ENCODE peak calls at places on chromosomes 3 and 15, in four cellular contexts. Q is K562, D is H1, U is HepG2. B is an unnamed sample.

GRCh38 chr3:64342940-64343691 is 117.8 kb upstream of the PRICKLE2 start:
- DNase-seq in U (peak), D (no peak), Q (no peak), B (no peak)

GRCh38 chr15:88627463-88627862 is 6.3 kb downstream of the AEN start:
- DNase-seq in D (no peak), U (no peak), Q (no peak), B (no peak)

GRCh38 chr15:90914240-90915080 is 11.4 kb downstream of the MAN2A2 start:
- DNase-seq in U (no peak), Q (no peak), D (no peak), B (no peak)

GRCh38 chr15:51803961-51804360 is 25.5 kb upstream of the TMOD3 start:
- DNase-seq in Q (no peak), U (no peak), D (no peak), B (no peak)

GRCh38 chr3:38545396-38545949 is 49.3 kb downstream of the EXOG start:
- DNase-seq in U (no peak), Q (no peak), D (no peak), B (no peak)

GRCh38 chr3:71542548-71543370 is 40.8 kb downstream of the FOXP1 start:
- DNase-seq in U (no peak), D (no peak), Q (peak), B (no peak)

GRCh38 chr3:189233225-189233858 is 61.6 kb downstream of the TPRG1 start:
- DNase-seq in U (peak), D (peak), Q (no peak), B (no peak)

GRCh38 chr3:32288819-32289218 is 50.3 kb downstream of the CMTM8 start:
- DNase-seq in U (no peak), Q (no peak), D (no peak), B (no peak)

GRCh38 chr3:196677353-196677752 is 34.7 kb downstream of the CEP19 start:
- DNase-seq in Q (no peak), U (no peak), D (no peak), B (no peak)

GRCh38 chr3:94258851-94259250 is 196.0 kb downstream of the NSUN3 start:
- DNase-seq in Q (no peak), D (no peak), U (no peak), B (no peak)

GRCh38 chr3:50639055-50639494 is 22.1 kb downstream of the MAPKAPK3 start:
- DNase-seq in U (no peak), D (no peak), Q (no peak), B (no peak)

GRCh38 chr3:33557829-33558228 is 117.6 kb upstream of the UBP1 start:
- DNase-seq in Q (no peak), D (no peak), U (no peak), B (no peak)

GRCh38 chr3:195906865-195907729 is 1.3 kb downstream of the TNK2 start:
- DNase-seq in Q (no peak), U (no peak), D (no peak), B (peak)

GRCh38 chr3:191397771-191398170 is 63.2 kb upstream of the PYDC2 start:
- DNase-seq in Q (no peak), U (no peak), D (no peak), B (no peak)

GRCh38 chr3:5784656-5785055 is 597.1 kb downstream of the EDEM1 start:
- DNase-seq in D (no peak), Q (no peak), U (no peak), B (no peak)

GRCh38 chr3:24042174-24042878 is 97.2 kb downstream of the NR1D2 start:
- DNase-seq in Q (no peak), D (no peak), U (no peak), B (no peak)

GRCh38 chr15:60179786-60180391 is 175.8 kb downstream of the FOXB1 start:
- DNase-seq in U (peak), D (no peak), Q (peak), B (peak)

GRCh38 chr3:133843634-133844033 is 38.0 kb downstream of the SRPRB start:
- DNase-seq in Q (peak), D (no peak), U (no peak), B (no peak)

GRCh38 chr3:65811917-65812316 is 226.8 kb downstream of the MAGI1 start:
- DNase-seq in D (no peak), Q (no peak), U (no peak), B (no peak)

GRCh38 chr3:71361346-71361745 is 222.2 kb downstream of the FOXP1 start:
- DNase-seq in Q (no peak), D (no peak), U (no peak), B (no peak)

GRCh38 chr3:59425942-59426341 is 376.1 kb upstream of the CFAP20DC start:
- DNase-seq in Q (no peak), D (no peak), U (no peak), B (no peak)

GRCh38 chr3:106542101-106542769 is 673.4 kb upstream of the CBLB start:
- DNase-seq in D (no peak), Q (no peak), U (no peak), B (no peak)

GRCh38 chr15:63909819-63910437 is 76.2 kb upstream of the HERC1 start:
- DNase-seq in U (no peak), Q (no peak), D (no peak), B (no peak)

GRCh38 chr15:85704021-85704420 is 90.7 kb downstream of the KLHL25 start:
- DNase-seq in U (no peak), Q (no peak), D (no peak), B (no peak)

GRCh38 chr3:39208463-39209055 is 16.2 kb upstream of the XIRP1 start:
- DNase-seq in U (peak), D (no peak), Q (peak), B (no peak)

GRCh38 chr3:175869398-175869797 is 1010.3 kb downstream of the NAALADL2 start:
- DNase-seq in Q (no peak), U (no peak), D (no peak), B (no peak)

GRCh38 chr15:37105795-37106333 is 5.5 kb upstream of the MEIS2 start:
- DNase-seq in U (no peak), D (no peak), Q (no peak), B (no peak)

GRCh38 chr15:37107754-37108724 is 7.7 kb upstream of the MEIS2 start:
- DNase-seq in Q (no peak), D (no peak), U (no peak), B (no peak)

GRCh38 chr15:37107071-37107753 is 6.9 kb upstream of the MEIS2 start:
- DNase-seq in Q (no peak), U (no peak), D (no peak), B (no peak)

GRCh38 chr15:37104413-37105392 is 4.4 kb upstream of the MEIS2 start:
- DNase-seq in Q (peak), U (no peak), D (no peak), B (no peak)

DNA sequence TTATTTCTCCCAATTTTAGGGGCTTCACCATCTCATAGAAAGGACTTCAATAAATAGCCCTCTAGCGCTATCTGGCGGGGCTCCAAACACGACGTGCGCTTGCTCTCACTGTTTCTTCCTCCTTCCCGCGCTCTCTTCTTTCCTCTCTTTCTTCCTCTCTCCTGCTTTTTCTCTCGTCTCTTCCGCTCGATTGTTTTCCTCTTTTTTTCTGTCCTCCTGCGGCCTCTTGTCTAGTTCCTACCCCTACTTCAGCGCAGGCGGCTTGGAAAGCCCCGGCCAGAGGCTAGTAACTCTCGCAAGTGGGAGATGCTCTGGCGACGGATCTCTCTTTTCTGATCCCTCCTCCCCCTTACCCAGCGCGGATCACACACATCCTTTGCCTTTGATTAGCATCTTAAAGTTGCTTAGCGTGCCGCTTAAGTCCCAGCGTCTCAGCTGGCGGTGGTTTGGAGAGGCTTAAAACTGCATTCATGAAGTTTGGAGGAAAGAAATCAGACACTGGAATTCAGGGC is 6.2 kb upstream of the MEIS2 start:
- DNase-seq in Q (no peak), U (no peak), D (peak), B (no peak)
- TF ChIP-seq SRF in Q (no peak), U (no peak), D (no peak), B (no peak)

DNA sequence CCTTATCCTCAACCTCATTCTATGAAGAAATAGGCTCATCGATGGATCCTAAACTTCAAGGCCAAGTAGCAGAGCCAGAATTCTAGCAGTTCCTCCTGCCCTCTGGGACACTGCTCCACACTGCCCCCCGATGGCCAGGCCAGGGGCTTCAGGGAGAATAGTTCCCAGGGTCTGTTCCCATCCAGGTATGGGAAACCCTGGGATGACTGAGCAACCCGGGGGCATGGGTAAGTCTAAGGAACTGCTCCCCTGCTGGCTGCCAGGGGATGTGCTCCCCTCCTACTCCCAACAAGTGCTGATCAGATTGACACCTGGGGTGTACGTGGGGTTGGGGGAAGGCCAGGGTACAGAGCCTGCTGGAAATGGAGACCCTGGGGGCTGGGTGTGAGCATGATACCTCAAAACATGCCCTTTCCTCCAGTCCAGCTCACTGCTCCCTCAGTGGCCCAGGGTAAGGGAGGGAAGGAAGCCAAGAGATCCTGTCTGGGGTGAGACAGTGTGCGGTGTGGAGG is 7.6 kb downstream of the ULK3 start:
- DNase-seq in U (peak), Q (peak), D (peak), B (no peak)
- TF ChIP-seq KDM1A in U (no peak), Q (no peak), D (no peak), B (no peak)

GRCh38 chr15:32824777-32825176 is 107.0 kb downstream of the GREM1 start:
- DNase-seq in U (peak), D (no peak), Q (no peak), B (no peak)
- TF ChIP-seq YY1 in U (no peak), D (no peak), Q (no peak), B (no peak)

DNA sequence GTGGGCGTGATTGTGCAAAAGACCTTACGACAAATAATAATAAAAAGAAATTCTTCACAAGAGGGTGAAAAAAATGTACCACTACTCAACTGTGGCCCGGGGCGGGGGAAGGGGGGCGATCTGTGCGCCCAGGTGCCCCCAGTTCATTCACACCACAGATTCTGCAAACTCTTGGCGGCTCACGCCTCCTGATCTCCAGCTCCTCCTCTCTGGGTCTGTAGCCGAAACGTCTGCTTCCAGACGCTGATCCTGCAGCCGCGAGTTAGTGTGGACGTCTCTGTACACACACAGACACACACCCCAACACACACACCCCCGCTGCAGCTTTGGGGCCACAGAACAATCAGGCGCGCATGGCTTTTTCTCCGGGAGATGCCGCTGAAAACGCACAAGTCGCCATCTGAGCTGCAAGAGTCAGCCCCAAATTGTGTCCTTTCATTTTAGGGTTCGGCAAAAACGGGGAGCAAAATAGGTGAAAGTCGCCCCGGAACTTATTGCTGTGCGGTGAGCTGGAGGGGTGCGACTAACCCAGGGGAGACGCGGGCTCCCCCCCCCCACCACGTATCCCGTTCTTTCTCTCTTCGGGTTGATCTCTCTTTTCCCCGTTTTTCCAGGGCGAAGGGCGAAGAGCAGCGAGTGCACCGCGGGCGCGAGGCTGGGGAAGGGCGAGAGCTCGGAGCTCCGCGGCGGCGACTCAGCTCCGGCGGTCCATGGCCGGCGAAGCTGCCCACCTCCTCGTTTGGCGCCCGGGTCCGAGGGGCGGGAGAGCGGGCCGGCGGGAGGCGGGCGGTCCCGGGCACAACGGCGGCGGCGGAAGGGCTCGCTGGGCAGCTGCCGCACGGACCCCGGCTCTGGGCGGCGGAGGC is 503 bp upstream of the WNT5A start:
- DNase-seq in U (no peak), Q (no peak), D (peak), B (no peak)
- TF ChIP-seq SRF in U (no peak), Q (no peak), D (no peak), B (no peak)

GRCh38 chr3:107604057-107604802 is 81.5 kb downstream of the BBX start:
- DNase-seq in Q (no peak), D (no peak), U (no peak), B (no peak)
- TF ChIP-seq KDM1A in Q (no peak), D (no peak), U (no peak), B (no peak)

DNA sequence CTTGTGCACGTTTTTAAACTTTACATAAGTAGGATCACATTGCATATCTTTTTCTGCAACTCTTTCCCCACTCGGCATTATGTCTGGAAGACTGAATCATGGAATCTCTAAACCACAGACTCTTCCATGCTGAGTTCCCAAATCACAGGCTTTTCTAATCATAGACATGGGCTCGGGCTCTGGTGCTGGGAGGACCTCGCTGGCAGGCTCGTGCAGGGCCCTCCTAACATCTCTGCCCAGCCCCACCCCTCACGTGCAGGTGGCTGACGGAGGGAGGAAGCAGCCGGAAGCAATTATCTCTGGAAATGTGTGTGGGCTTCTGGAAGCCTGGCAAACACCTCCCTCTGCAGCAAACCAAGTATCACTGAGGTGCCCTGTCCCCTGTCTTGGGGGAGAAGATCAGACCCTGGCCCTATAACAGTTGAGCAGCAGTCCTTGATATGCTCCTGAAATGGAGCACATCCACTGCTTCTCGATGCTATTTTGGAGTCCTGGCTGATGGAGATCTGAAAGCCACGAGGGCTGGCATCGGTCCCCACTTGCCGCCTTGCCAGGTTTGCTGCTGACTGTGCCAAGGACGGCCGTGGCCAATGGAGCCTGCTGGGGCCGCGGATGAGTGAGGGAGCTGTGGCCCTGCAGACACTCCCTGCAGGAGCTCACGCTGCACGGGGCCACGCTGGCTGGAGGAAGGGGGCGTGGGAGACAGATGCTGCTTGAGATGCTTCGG is 4.4 kb upstream of the IQSEC1 start:
- DNase-seq in D (no peak), Q (no peak), U (no peak), B (no peak)
- TF ChIP-seq YY1 in D (no peak), Q (no peak), U (no peak), B (no peak)

DNA sequence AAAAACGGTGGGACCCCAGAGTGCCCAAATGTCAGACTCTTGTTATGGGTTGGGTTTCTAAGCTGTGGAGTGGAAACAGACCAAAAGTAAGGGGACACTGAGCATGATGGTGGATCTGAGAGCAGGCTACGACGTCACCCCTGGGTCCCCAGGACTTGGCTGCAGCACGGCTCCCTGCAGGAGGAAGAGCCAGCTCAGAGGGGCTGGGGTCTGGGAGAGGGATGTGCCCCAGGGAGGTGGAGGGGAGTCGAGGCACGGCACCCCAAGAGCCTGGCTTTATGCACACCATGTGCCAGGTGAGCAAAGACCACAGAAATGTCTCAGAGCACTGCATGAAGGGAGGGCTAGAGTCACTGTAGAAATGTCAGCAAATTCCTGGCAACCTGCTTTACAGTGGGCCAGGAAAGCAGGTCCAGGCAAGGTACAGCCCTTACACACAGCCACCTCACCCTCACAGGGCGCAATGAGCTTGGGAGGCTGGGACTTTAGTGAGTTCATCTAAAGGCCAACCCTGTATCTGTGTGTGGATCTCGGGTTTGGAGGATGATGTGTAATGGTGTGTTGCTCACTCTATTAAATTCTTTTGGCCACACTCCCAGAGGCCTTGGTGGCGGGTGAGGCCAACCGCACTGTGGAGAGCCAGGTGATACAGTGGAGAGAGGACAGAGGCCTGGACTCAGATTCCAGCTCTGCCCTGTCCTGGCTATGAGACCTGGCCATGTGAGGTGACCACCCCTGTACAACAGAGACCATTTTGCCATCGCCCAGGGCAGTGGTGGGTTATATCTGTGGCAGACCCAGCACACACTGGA is 14.1 kb downstream of the CTSH start:
- DNase-seq in U (no peak), D (no peak), Q (no peak), B (no peak)
- TF ChIP-seq SRF in U (no peak), D (no peak), Q (no peak), B (no peak)

DNA sequence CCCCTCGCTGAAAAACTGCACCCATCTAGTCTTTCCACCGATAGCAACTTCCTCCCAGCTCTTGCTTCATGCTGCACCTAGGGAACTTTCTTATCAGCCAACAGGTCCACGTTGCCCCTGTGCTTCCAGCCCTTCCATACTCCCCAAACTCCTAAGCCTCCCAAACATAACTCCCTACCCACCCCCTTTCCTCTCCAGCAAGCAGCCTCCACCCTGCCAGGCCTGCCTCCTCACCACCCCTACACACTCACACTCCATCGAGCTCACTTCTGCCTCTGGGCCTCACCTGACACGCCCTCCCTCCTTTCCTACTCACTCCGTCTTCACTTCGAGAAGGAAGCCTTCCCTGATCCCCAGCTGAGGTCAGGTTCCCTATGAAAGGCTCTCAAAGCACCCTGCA is 8.1 kb downstream of the INSYN1 start:
- DNase-seq in D (no peak), U (no peak), Q (no peak), B (no peak)
- TF ChIP-seq KDM1A in D (no peak), U (no peak), Q (no peak), B (no peak)

DNA sequence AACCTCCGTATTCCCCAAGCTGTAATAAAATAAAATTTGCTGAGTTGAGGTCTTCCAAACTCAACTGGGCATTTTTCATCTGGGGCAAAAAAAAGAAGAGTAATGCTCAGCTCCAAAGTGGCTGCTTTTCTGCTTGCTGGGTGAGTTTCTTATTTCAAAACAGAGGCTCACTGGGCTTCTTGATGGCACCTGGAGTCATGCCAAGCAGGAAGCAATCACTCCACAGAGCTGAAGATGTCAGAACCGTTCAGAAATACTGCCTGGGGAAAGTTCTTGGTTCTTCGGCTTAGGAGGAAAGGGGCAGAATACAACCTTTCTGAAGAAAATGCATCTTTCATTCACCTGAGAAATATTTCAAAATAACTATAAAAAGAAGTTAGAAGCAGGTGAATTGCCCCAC is 4.1 kb downstream of the CCR9 start:
- DNase-seq in Q (no peak), U (no peak), D (no peak), B (no peak)
- TF ChIP-seq YY1 in Q (no peak), U (no peak), D (no peak), B (no peak)

GRCh38 chr15:97071658-97072057 is 741.2 kb downstream of the NR2F2 start:
- DNase-seq in Q (no peak), U (no peak), D (no peak), B (no peak)
- TF ChIP-seq SRF in Q (no peak), U (no peak), D (no peak), B (no peak)

B was measured in GM12878.